ENCODE peak calls at places on chromosomes 6 and 20, in ten cellular contexts. One of them, this sample, is unnamed.
A peak's percentile ranks its signal among the peaks of the same experiment; 100 is the strongest.

GRCh38 chr20:48680650-48681049 is 147.1 kb downstream of the PREX1 start:
- DNase-seq in GF-D8: no peak
- DNase-seq in cardiac fibroblast: no peak
- DNase-seq in stimulated activated CD4-positive, alpha-beta T cell treated with anti-CD3 and anti-CD28 coated beads, Interleukin-4, amount 100 ng/mL, for 24 hours: no peak
- DNase-seq in activated CD4-positive, alpha-beta T cell treated with anti-CD3 and anti-CD28 coated beads, Interleukin-2, amount 10 ng/mL, durations not matched to agents 24 days and 14 days: no peak
- DNase-seq in kidney glomerular epithelial cell: no peak
- DNase-seq in midbrain: no peak
- DNase-seq in NCI-H748 treated with DMSO at 0.1 percent for 48 hours: no peak
- DNase-seq in heart right ventricle: no peak
- DNase-seq in RCC 7860: no peak
- DNase-seq in this sample: no peak

GRCh38 chr6:116144590-116144989 is 18.7 kb upstream of the COL10A1 start:
- DNase-seq in GF-D8: no peak
- DNase-seq in cardiac fibroblast: peak; percentile 78
- DNase-seq in stimulated activated CD4-positive, alpha-beta T cell treated with anti-CD3 and anti-CD28 coated beads, Interleukin-4, amount 100 ng/mL, for 24 hours: no peak
- DNase-seq in activated CD4-positive, alpha-beta T cell treated with anti-CD3 and anti-CD28 coated beads, Interleukin-2, amount 10 ng/mL, durations not matched to agents 24 days and 14 days: no peak
- DNase-seq in kidney glomerular epithelial cell: no peak
- DNase-seq in midbrain: no peak
- DNase-seq in NCI-H748 treated with DMSO at 0.1 percent for 48 hours: no peak
- DNase-seq in heart right ventricle: no peak
- DNase-seq in RCC 7860: peak; percentile 25
- DNase-seq in this sample: no peak

GRCh38 chr6:80223743-80224212 is 117.3 kb downstream of the BCKDHB start:
- DNase-seq in GF-D8: no peak
- DNase-seq in cardiac fibroblast: peak; percentile 27
- DNase-seq in stimulated activated CD4-positive, alpha-beta T cell treated with anti-CD3 and anti-CD28 coated beads, Interleukin-4, amount 100 ng/mL, for 24 hours: no peak
- DNase-seq in activated CD4-positive, alpha-beta T cell treated with anti-CD3 and anti-CD28 coated beads, Interleukin-2, amount 10 ng/mL, durations not matched to agents 24 days and 14 days: no peak
- DNase-seq in kidney glomerular epithelial cell: no peak
- DNase-seq in midbrain: no peak
- DNase-seq in NCI-H748 treated with DMSO at 0.1 percent for 48 hours: no peak
- DNase-seq in heart right ventricle: no peak
- DNase-seq in RCC 7860: no peak
- DNase-seq in this sample: peak; percentile 32

GRCh38 chr6:16333580-16333979 is 95.2 kb downstream of the GMPR start:
- DNase-seq in GF-D8: no peak
- DNase-seq in cardiac fibroblast: peak; percentile 69
- DNase-seq in stimulated activated CD4-positive, alpha-beta T cell treated with anti-CD3 and anti-CD28 coated beads, Interleukin-4, amount 100 ng/mL, for 24 hours: no peak
- DNase-seq in activated CD4-positive, alpha-beta T cell treated with anti-CD3 and anti-CD28 coated beads, Interleukin-2, amount 10 ng/mL, durations not matched to agents 24 days and 14 days: no peak
- DNase-seq in kidney glomerular epithelial cell: peak; percentile 48
- DNase-seq in midbrain: no peak
- DNase-seq in NCI-H748 treated with DMSO at 0.1 percent for 48 hours: no peak
- DNase-seq in heart right ventricle: no peak
- DNase-seq in RCC 7860: peak; percentile 75
- DNase-seq in this sample: no peak

GRCh38 chr6:20658053-20658452 is 123.8 kb downstream of the CDKAL1 start:
- DNase-seq in GF-D8: no peak
- DNase-seq in cardiac fibroblast: no peak
- DNase-seq in stimulated activated CD4-positive, alpha-beta T cell treated with anti-CD3 and anti-CD28 coated beads, Interleukin-4, amount 100 ng/mL, for 24 hours: no peak
- DNase-seq in activated CD4-positive, alpha-beta T cell treated with anti-CD3 and anti-CD28 coated beads, Interleukin-2, amount 10 ng/mL, durations not matched to agents 24 days and 14 days: no peak
- DNase-seq in kidney glomerular epithelial cell: no peak
- DNase-seq in midbrain: no peak
- DNase-seq in NCI-H748 treated with DMSO at 0.1 percent for 48 hours: peak; percentile 74
- DNase-seq in heart right ventricle: no peak
- DNase-seq in RCC 7860: no peak
- DNase-seq in this sample: no peak

GRCh38 chr6:111441678-111442243 is 41.3 kb downstream of the REV3L start:
- DNase-seq in GF-D8: peak; percentile 43
- DNase-seq in cardiac fibroblast: no peak
- DNase-seq in stimulated activated CD4-positive, alpha-beta T cell treated with anti-CD3 and anti-CD28 coated beads, Interleukin-4, amount 100 ng/mL, for 24 hours: no peak
- DNase-seq in activated CD4-positive, alpha-beta T cell treated with anti-CD3 and anti-CD28 coated beads, Interleukin-2, amount 10 ng/mL, durations not matched to agents 24 days and 14 days: no peak
- DNase-seq in kidney glomerular epithelial cell: no peak
- DNase-seq in midbrain: no peak
- DNase-seq in NCI-H748 treated with DMSO at 0.1 percent for 48 hours: no peak
- DNase-seq in heart right ventricle: no peak
- DNase-seq in RCC 7860: no peak
- DNase-seq in this sample: peak; percentile 27

GRCh38 chr6:122322824-122323223 is 76.6 kb upstream of the HSF2 start:
- DNase-seq in GF-D8: no peak
- DNase-seq in cardiac fibroblast: peak; percentile 25
- DNase-seq in stimulated activated CD4-positive, alpha-beta T cell treated with anti-CD3 and anti-CD28 coated beads, Interleukin-4, amount 100 ng/mL, for 24 hours: no peak
- DNase-seq in activated CD4-positive, alpha-beta T cell treated with anti-CD3 and anti-CD28 coated beads, Interleukin-2, amount 10 ng/mL, durations not matched to agents 24 days and 14 days: peak; percentile 56
- DNase-seq in kidney glomerular epithelial cell: no peak
- DNase-seq in midbrain: no peak
- DNase-seq in NCI-H748 treated with DMSO at 0.1 percent for 48 hours: peak; percentile 20
- DNase-seq in heart right ventricle: no peak
- DNase-seq in RCC 7860: no peak
- DNase-seq in this sample: no peak

GRCh38 chr20:46367967-46368901 is 38.2 kb downstream of the ELMO2 start:
- DNase-seq in GF-D8: no peak
- DNase-seq in cardiac fibroblast: no peak
- DNase-seq in stimulated activated CD4-positive, alpha-beta T cell treated with anti-CD3 and anti-CD28 coated beads, Interleukin-4, amount 100 ng/mL, for 24 hours: no peak
- DNase-seq in activated CD4-positive, alpha-beta T cell treated with anti-CD3 and anti-CD28 coated beads, Interleukin-2, amount 10 ng/mL, durations not matched to agents 24 days and 14 days: no peak
- DNase-seq in kidney glomerular epithelial cell: peak; percentile 48
- DNase-seq in midbrain: no peak
- DNase-seq in NCI-H748 treated with DMSO at 0.1 percent for 48 hours: no peak
- DNase-seq in heart right ventricle: no peak
- DNase-seq in RCC 7860: peak; percentile 93
- DNase-seq in this sample: no peak

GRCh38 chr20:63846128-63846771 is 15.0 kb upstream of the ABHD16B start:
- DNase-seq in GF-D8: peak; percentile 5
- DNase-seq in cardiac fibroblast: no peak
- DNase-seq in stimulated activated CD4-positive, alpha-beta T cell treated with anti-CD3 and anti-CD28 coated beads, Interleukin-4, amount 100 ng/mL, for 24 hours: no peak
- DNase-seq in activated CD4-positive, alpha-beta T cell treated with anti-CD3 and anti-CD28 coated beads, Interleukin-2, amount 10 ng/mL, durations not matched to agents 24 days and 14 days: no peak
- DNase-seq in kidney glomerular epithelial cell: no peak
- DNase-seq in midbrain: no peak
- DNase-seq in NCI-H748 treated with DMSO at 0.1 percent for 48 hours: no peak
- DNase-seq in heart right ventricle: peak; percentile 90
- DNase-seq in RCC 7860: no peak
- DNase-seq in this sample: peak; percentile 88

GRCh38 chr6:111086685-111087084 is 618 bp upstream of the SLC16A10 start:
- DNase-seq in GF-D8: no peak
- DNase-seq in cardiac fibroblast: peak; percentile 6
- DNase-seq in stimulated activated CD4-positive, alpha-beta T cell treated with anti-CD3 and anti-CD28 coated beads, Interleukin-4, amount 100 ng/mL, for 24 hours: no peak
- DNase-seq in activated CD4-positive, alpha-beta T cell treated with anti-CD3 and anti-CD28 coated beads, Interleukin-2, amount 10 ng/mL, durations not matched to agents 24 days and 14 days: no peak
- DNase-seq in kidney glomerular epithelial cell: no peak
- DNase-seq in midbrain: no peak
- DNase-seq in NCI-H748 treated with DMSO at 0.1 percent for 48 hours: no peak
- DNase-seq in heart right ventricle: no peak
- DNase-seq in RCC 7860: no peak
- DNase-seq in this sample: no peak

GRCh38 chr6:56713285-56713684 is 70.6 kb upstream of the DST start:
- DNase-seq in GF-D8: no peak
- DNase-seq in cardiac fibroblast: peak; percentile 85
- DNase-seq in stimulated activated CD4-positive, alpha-beta T cell treated with anti-CD3 and anti-CD28 coated beads, Interleukin-4, amount 100 ng/mL, for 24 hours: no peak
- DNase-seq in activated CD4-positive, alpha-beta T cell treated with anti-CD3 and anti-CD28 coated beads, Interleukin-2, amount 10 ng/mL, durations not matched to agents 24 days and 14 days: no peak
- DNase-seq in kidney glomerular epithelial cell: peak; percentile 82
- DNase-seq in midbrain: no peak
- DNase-seq in NCI-H748 treated with DMSO at 0.1 percent for 48 hours: no peak
- DNase-seq in heart right ventricle: peak; percentile 37
- DNase-seq in RCC 7860: peak; percentile 86
- DNase-seq in this sample: peak; percentile 38

GRCh38 chr6:97113170-97113569 is 169.8 kb downstream of the MMS22L start:
- DNase-seq in GF-D8: no peak
- DNase-seq in cardiac fibroblast: no peak
- DNase-seq in stimulated activated CD4-positive, alpha-beta T cell treated with anti-CD3 and anti-CD28 coated beads, Interleukin-4, amount 100 ng/mL, for 24 hours: peak; percentile 10
- DNase-seq in activated CD4-positive, alpha-beta T cell treated with anti-CD3 and anti-CD28 coated beads, Interleukin-2, amount 10 ng/mL, durations not matched to agents 24 days and 14 days: no peak
- DNase-seq in kidney glomerular epithelial cell: no peak
- DNase-seq in midbrain: no peak
- DNase-seq in NCI-H748 treated with DMSO at 0.1 percent for 48 hours: no peak
- DNase-seq in heart right ventricle: no peak
- DNase-seq in RCC 7860: no peak
- DNase-seq in this sample: no peak

GRCh38 chr6:113320653-113321052 is 536.5 kb upstream of the MARCKS start:
- DNase-seq in GF-D8: no peak
- DNase-seq in cardiac fibroblast: no peak
- DNase-seq in stimulated activated CD4-positive, alpha-beta T cell treated with anti-CD3 and anti-CD28 coated beads, Interleukin-4, amount 100 ng/mL, for 24 hours: no peak
- DNase-seq in activated CD4-positive, alpha-beta T cell treated with anti-CD3 and anti-CD28 coated beads, Interleukin-2, amount 10 ng/mL, durations not matched to agents 24 days and 14 days: no peak
- DNase-seq in kidney glomerular epithelial cell: no peak
- DNase-seq in midbrain: no peak
- DNase-seq in NCI-H748 treated with DMSO at 0.1 percent for 48 hours: no peak
- DNase-seq in heart right ventricle: no peak
- DNase-seq in RCC 7860: no peak
- DNase-seq in this sample: no peak

GRCh38 chr20:49552007-49552406 is 15.9 kb downstream of the PTGIS start:
- DNase-seq in GF-D8: no peak
- DNase-seq in cardiac fibroblast: no peak
- DNase-seq in stimulated activated CD4-positive, alpha-beta T cell treated with anti-CD3 and anti-CD28 coated beads, Interleukin-4, amount 100 ng/mL, for 24 hours: no peak
- DNase-seq in activated CD4-positive, alpha-beta T cell treated with anti-CD3 and anti-CD28 coated beads, Interleukin-2, amount 10 ng/mL, durations not matched to agents 24 days and 14 days: no peak
- DNase-seq in kidney glomerular epithelial cell: no peak
- DNase-seq in midbrain: no peak
- DNase-seq in NCI-H748 treated with DMSO at 0.1 percent for 48 hours: no peak
- DNase-seq in heart right ventricle: no peak
- DNase-seq in RCC 7860: no peak
- DNase-seq in this sample: no peak

GRCh38 chr20:24781061-24781980 is 167.7 kb upstream of the CST7 start:
- DNase-seq in GF-D8: no peak
- DNase-seq in cardiac fibroblast: peak; percentile 45
- DNase-seq in stimulated activated CD4-positive, alpha-beta T cell treated with anti-CD3 and anti-CD28 coated beads, Interleukin-4, amount 100 ng/mL, for 24 hours: no peak
- DNase-seq in activated CD4-positive, alpha-beta T cell treated with anti-CD3 and anti-CD28 coated beads, Interleukin-2, amount 10 ng/mL, durations not matched to agents 24 days and 14 days: peak; percentile 69
- DNase-seq in kidney glomerular epithelial cell: peak; percentile 46
- DNase-seq in midbrain: peak; percentile 63
- DNase-seq in NCI-H748 treated with DMSO at 0.1 percent for 48 hours: no peak
- DNase-seq in heart right ventricle: peak; percentile 18
- DNase-seq in RCC 7860: peak; percentile 21
- DNase-seq in this sample: no peak

GRCh38 chr6:42138630-42139619 is 3.5 kb downstream of the C6orf132 start:
- DNase-seq in GF-D8: no peak
- DNase-seq in cardiac fibroblast: peak; percentile 37
- DNase-seq in stimulated activated CD4-positive, alpha-beta T cell treated with anti-CD3 and anti-CD28 coated beads, Interleukin-4, amount 100 ng/mL, for 24 hours: no peak
- DNase-seq in activated CD4-positive, alpha-beta T cell treated with anti-CD3 and anti-CD28 coated beads, Interleukin-2, amount 10 ng/mL, durations not matched to agents 24 days and 14 days: no peak
- DNase-seq in kidney glomerular epithelial cell: no peak
- DNase-seq in midbrain: no peak
- DNase-seq in NCI-H748 treated with DMSO at 0.1 percent for 48 hours: no peak
- DNase-seq in heart right ventricle: no peak
- DNase-seq in RCC 7860: no peak
- DNase-seq in this sample: no peak

GRCh38 chr6:27188206-27188884 is 59.2 kb upstream of the PRSS16 start:
- DNase-seq in GF-D8: no peak
- DNase-seq in cardiac fibroblast: peak; percentile 81
- DNase-seq in stimulated activated CD4-positive, alpha-beta T cell treated with anti-CD3 and anti-CD28 coated beads, Interleukin-4, amount 100 ng/mL, for 24 hours: peak; percentile 20
- DNase-seq in activated CD4-positive, alpha-beta T cell treated with anti-CD3 and anti-CD28 coated beads, Interleukin-2, amount 10 ng/mL, durations not matched to agents 24 days and 14 days: peak; percentile 80
- DNase-seq in kidney glomerular epithelial cell: peak; percentile 97
- DNase-seq in midbrain: no peak
- DNase-seq in NCI-H748 treated with DMSO at 0.1 percent for 48 hours: peak; percentile 69
- DNase-seq in heart right ventricle: peak; percentile 30
- DNase-seq in RCC 7860: peak; percentile 76
- DNase-seq in this sample: peak; percentile 48

GRCh38 chr20:35828434-35828833 is 56.6 kb downstream of the PHF20 start:
- DNase-seq in GF-D8: no peak
- DNase-seq in cardiac fibroblast: no peak
- DNase-seq in stimulated activated CD4-positive, alpha-beta T cell treated with anti-CD3 and anti-CD28 coated beads, Interleukin-4, amount 100 ng/mL, for 24 hours: no peak
- DNase-seq in activated CD4-positive, alpha-beta T cell treated with anti-CD3 and anti-CD28 coated beads, Interleukin-2, amount 10 ng/mL, durations not matched to agents 24 days and 14 days: no peak
- DNase-seq in kidney glomerular epithelial cell: no peak
- DNase-seq in midbrain: no peak
- DNase-seq in NCI-H748 treated with DMSO at 0.1 percent for 48 hours: no peak
- DNase-seq in heart right ventricle: peak; percentile 54
- DNase-seq in RCC 7860: no peak
- DNase-seq in this sample: peak; percentile 78

GRCh38 chr6:36839819-36840379 is 655 bp upstream of the CPNE5 start:
- DNase-seq in GF-D8: no peak
- DNase-seq in cardiac fibroblast: no peak
- DNase-seq in stimulated activated CD4-positive, alpha-beta T cell treated with anti-CD3 and anti-CD28 coated beads, Interleukin-4, amount 100 ng/mL, for 24 hours: peak; percentile 26
- DNase-seq in activated CD4-positive, alpha-beta T cell treated with anti-CD3 and anti-CD28 coated beads, Interleukin-2, amount 10 ng/mL, durations not matched to agents 24 days and 14 days: peak; percentile 87
- DNase-seq in kidney glomerular epithelial cell: peak; percentile 1
- DNase-seq in midbrain: no peak
- DNase-seq in NCI-H748 treated with DMSO at 0.1 percent for 48 hours: no peak
- DNase-seq in heart right ventricle: peak; percentile 62
- DNase-seq in RCC 7860: no peak
- DNase-seq in this sample: peak; percentile 62

GRCh38 chr20:48613926-48614325 is 213.9 kb downstream of the PREX1 start:
- DNase-seq in GF-D8: no peak
- DNase-seq in cardiac fibroblast: no peak
- DNase-seq in stimulated activated CD4-positive, alpha-beta T cell treated with anti-CD3 and anti-CD28 coated beads, Interleukin-4, amount 100 ng/mL, for 24 hours: no peak
- DNase-seq in activated CD4-positive, alpha-beta T cell treated with anti-CD3 and anti-CD28 coated beads, Interleukin-2, amount 10 ng/mL, durations not matched to agents 24 days and 14 days: no peak
- DNase-seq in kidney glomerular epithelial cell: no peak
- DNase-seq in midbrain: no peak
- DNase-seq in NCI-H748 treated with DMSO at 0.1 percent for 48 hours: no peak
- DNase-seq in heart right ventricle: no peak
- DNase-seq in RCC 7860: no peak
- DNase-seq in this sample: no peak

GRCh38 chr6:2945069-2945452 is 26.3 kb downstream of the SERPINB6 start:
- DNase-seq in GF-D8: no peak
- DNase-seq in cardiac fibroblast: no peak
- DNase-seq in stimulated activated CD4-positive, alpha-beta T cell treated with anti-CD3 and anti-CD28 coated beads, Interleukin-4, amount 100 ng/mL, for 24 hours: no peak
- DNase-seq in activated CD4-positive, alpha-beta T cell treated with anti-CD3 and anti-CD28 coated beads, Interleukin-2, amount 10 ng/mL, durations not matched to agents 24 days and 14 days: no peak
- DNase-seq in kidney glomerular epithelial cell: no peak
- DNase-seq in midbrain: no peak
- DNase-seq in NCI-H748 treated with DMSO at 0.1 percent for 48 hours: no peak
- DNase-seq in heart right ventricle: no peak
- DNase-seq in RCC 7860: no peak
- DNase-seq in this sample: no peak

GRCh38 chr6:75486850-75487568 is 6.6 kb downstream of the FILIP1 start:
- DNase-seq in GF-D8: no peak
- DNase-seq in cardiac fibroblast: no peak
- DNase-seq in stimulated activated CD4-positive, alpha-beta T cell treated with anti-CD3 and anti-CD28 coated beads, Interleukin-4, amount 100 ng/mL, for 24 hours: no peak
- DNase-seq in activated CD4-positive, alpha-beta T cell treated with anti-CD3 and anti-CD28 coated beads, Interleukin-2, amount 10 ng/mL, durations not matched to agents 24 days and 14 days: no peak
- DNase-seq in kidney glomerular epithelial cell: no peak
- DNase-seq in midbrain: no peak
- DNase-seq in NCI-H748 treated with DMSO at 0.1 percent for 48 hours: no peak
- DNase-seq in heart right ventricle: no peak
- DNase-seq in RCC 7860: no peak
- DNase-seq in this sample: no peak

GRCh38 chr6:153027480-153027879 is 25.0 kb upstream of the MTRF1L start:
- DNase-seq in GF-D8: no peak
- DNase-seq in cardiac fibroblast: no peak
- DNase-seq in stimulated activated CD4-positive, alpha-beta T cell treated with anti-CD3 and anti-CD28 coated beads, Interleukin-4, amount 100 ng/mL, for 24 hours: no peak
- DNase-seq in activated CD4-positive, alpha-beta T cell treated with anti-CD3 and anti-CD28 coated beads, Interleukin-2, amount 10 ng/mL, durations not matched to agents 24 days and 14 days: no peak
- DNase-seq in kidney glomerular epithelial cell: no peak
- DNase-seq in midbrain: no peak
- DNase-seq in NCI-H748 treated with DMSO at 0.1 percent for 48 hours: no peak
- DNase-seq in heart right ventricle: no peak
- DNase-seq in RCC 7860: no peak
- DNase-seq in this sample: no peak

GRCh38 chr6:165702669-165703068 is 39.6 kb upstream of the PDE10A start:
- DNase-seq in GF-D8: no peak
- DNase-seq in cardiac fibroblast: no peak
- DNase-seq in stimulated activated CD4-positive, alpha-beta T cell treated with anti-CD3 and anti-CD28 coated beads, Interleukin-4, amount 100 ng/mL, for 24 hours: no peak
- DNase-seq in activated CD4-positive, alpha-beta T cell treated with anti-CD3 and anti-CD28 coated beads, Interleukin-2, amount 10 ng/mL, durations not matched to agents 24 days and 14 days: no peak
- DNase-seq in kidney glomerular epithelial cell: no peak
- DNase-seq in midbrain: no peak
- DNase-seq in NCI-H748 treated with DMSO at 0.1 percent for 48 hours: no peak
- DNase-seq in heart right ventricle: no peak
- DNase-seq in RCC 7860: peak; percentile 49
- DNase-seq in this sample: no peak

GRCh38 chr6:89079611-89080213 is 839 bp upstream of the PNRC1 start:
- DNase-seq in GF-D8: no peak
- DNase-seq in cardiac fibroblast: peak; percentile 83
- DNase-seq in stimulated activated CD4-positive, alpha-beta T cell treated with anti-CD3 and anti-CD28 coated beads, Interleukin-4, amount 100 ng/mL, for 24 hours: peak; percentile 51
- DNase-seq in activated CD4-positive, alpha-beta T cell treated with anti-CD3 and anti-CD28 coated beads, Interleukin-2, amount 10 ng/mL, durations not matched to agents 24 days and 14 days: peak; percentile 90
- DNase-seq in kidney glomerular epithelial cell: peak; percentile 78
- DNase-seq in midbrain: peak; percentile 77
- DNase-seq in NCI-H748 treated with DMSO at 0.1 percent for 48 hours: peak; percentile 47
- DNase-seq in heart right ventricle: peak; percentile 46
- DNase-seq in RCC 7860: no peak
- DNase-seq in this sample: peak; percentile 63

GRCh38 chr20:49948809-49949507 is 12.8 kb downstream of the RNF114 start:
- DNase-seq in GF-D8: no peak
- DNase-seq in cardiac fibroblast: peak; percentile 93
- DNase-seq in stimulated activated CD4-positive, alpha-beta T cell treated with anti-CD3 and anti-CD28 coated beads, Interleukin-4, amount 100 ng/mL, for 24 hours: no peak
- DNase-seq in activated CD4-positive, alpha-beta T cell treated with anti-CD3 and anti-CD28 coated beads, Interleukin-2, amount 10 ng/mL, durations not matched to agents 24 days and 14 days: no peak
- DNase-seq in kidney glomerular epithelial cell: peak; percentile 76
- DNase-seq in midbrain: no peak
- DNase-seq in NCI-H748 treated with DMSO at 0.1 percent for 48 hours: no peak
- DNase-seq in heart right ventricle: no peak
- DNase-seq in RCC 7860: peak; percentile 91
- DNase-seq in this sample: no peak

GRCh38 chr20:17611540-17612286 is 41.8 kb downstream of the DSTN start:
- DNase-seq in GF-D8: no peak
- DNase-seq in cardiac fibroblast: peak; percentile 46
- DNase-seq in stimulated activated CD4-positive, alpha-beta T cell treated with anti-CD3 and anti-CD28 coated beads, Interleukin-4, amount 100 ng/mL, for 24 hours: no peak
- DNase-seq in activated CD4-positive, alpha-beta T cell treated with anti-CD3 and anti-CD28 coated beads, Interleukin-2, amount 10 ng/mL, durations not matched to agents 24 days and 14 days: no peak
- DNase-seq in kidney glomerular epithelial cell: no peak
- DNase-seq in midbrain: no peak
- DNase-seq in NCI-H748 treated with DMSO at 0.1 percent for 48 hours: no peak
- DNase-seq in heart right ventricle: no peak
- DNase-seq in RCC 7860: no peak
- DNase-seq in this sample: peak; percentile 64

GRCh38 chr6:3623451-3624267 is 127.9 kb downstream of the PXDC1 start:
- DNase-seq in GF-D8: no peak
- DNase-seq in cardiac fibroblast: no peak
- DNase-seq in stimulated activated CD4-positive, alpha-beta T cell treated with anti-CD3 and anti-CD28 coated beads, Interleukin-4, amount 100 ng/mL, for 24 hours: no peak
- DNase-seq in activated CD4-positive, alpha-beta T cell treated with anti-CD3 and anti-CD28 coated beads, Interleukin-2, amount 10 ng/mL, durations not matched to agents 24 days and 14 days: no peak
- DNase-seq in kidney glomerular epithelial cell: no peak
- DNase-seq in midbrain: no peak
- DNase-seq in NCI-H748 treated with DMSO at 0.1 percent for 48 hours: no peak
- DNase-seq in heart right ventricle: no peak
- DNase-seq in RCC 7860: no peak
- DNase-seq in this sample: no peak